ENCODE peak calls at places on chromosomes 12 and 14, in seven cellular contexts. One of them, this sample, is unnamed.

GRCh38 chr12:16348435-16349131 is 1.1 kb downstream of the MGST1 start:
- DNase-seq in tibial artery: no peak
- DNase-seq in HFFc6: no peak
- DNase-seq in cardiac fibroblast: peak
- DNase-seq in WERI-Rb-1: no peak
- DNase-seq in A549: peak
- DNase-seq in heart left ventricle: no peak
- DNase-seq in this sample: no peak

GRCh38 chr12:114168061-114168460 is 201.9 kb upstream of the RBM19 start:
- DNase-seq in tibial artery: no peak
- DNase-seq in HFFc6: peak
- DNase-seq in cardiac fibroblast: peak
- DNase-seq in WERI-Rb-1: no peak
- DNase-seq in A549: no peak
- DNase-seq in heart left ventricle: no peak
- DNase-seq in this sample: peak

GRCh38 chr14:99579903-99580570 is 24.0 kb downstream of the CCDC85C start:
- DNase-seq in tibial artery: no peak
- DNase-seq in HFFc6: peak
- DNase-seq in cardiac fibroblast: peak
- DNase-seq in WERI-Rb-1: peak
- DNase-seq in A549: peak
- DNase-seq in heart left ventricle: no peak
- DNase-seq in this sample: peak

GRCh38 chr14:51365241-51365940 is 125.3 kb downstream of the TMX1 start:
- DNase-seq in tibial artery: no peak
- DNase-seq in HFFc6: no peak
- DNase-seq in cardiac fibroblast: peak
- DNase-seq in WERI-Rb-1: no peak
- DNase-seq in A549: no peak
- DNase-seq in heart left ventricle: no peak
- DNase-seq in this sample: no peak

GRCh38 chr12:108840605-108841328 is 16.6 kb downstream of the SSH1 start:
- DNase-seq in tibial artery: no peak
- DNase-seq in HFFc6: peak
- DNase-seq in cardiac fibroblast: no peak
- DNase-seq in WERI-Rb-1: no peak
- DNase-seq in A549: no peak
- DNase-seq in heart left ventricle: no peak
- DNase-seq in this sample: peak

GRCh38 chr14:77316872-77317271 is 3.8 kb downstream of the POMT2 start:
- DNase-seq in tibial artery: no peak
- DNase-seq in HFFc6: no peak
- DNase-seq in cardiac fibroblast: no peak
- DNase-seq in WERI-Rb-1: no peak
- DNase-seq in A549: no peak
- DNase-seq in heart left ventricle: no peak
- DNase-seq in this sample: no peak

GRCh38 chr12:102169922-102170698 is 27.5 kb downstream of the PMCH start:
- DNase-seq in tibial artery: no peak
- DNase-seq in HFFc6: peak
- DNase-seq in cardiac fibroblast: peak
- DNase-seq in WERI-Rb-1: peak
- DNase-seq in A549: peak
- DNase-seq in heart left ventricle: no peak
- DNase-seq in this sample: peak

GRCh38 chr14:100586153-100586519 is 1.1 kb downstream of the BEGAIN start:
- DNase-seq in tibial artery: peak
- DNase-seq in HFFc6: no peak
- DNase-seq in cardiac fibroblast: no peak
- DNase-seq in WERI-Rb-1: no peak
- DNase-seq in A549: no peak
- DNase-seq in heart left ventricle: peak
- DNase-seq in this sample: no peak

GRCh38 chr12:53758081-53758769 is 6.4 kb upstream of the CISTR start:
- DNase-seq in tibial artery: no peak
- DNase-seq in HFFc6: no peak
- DNase-seq in cardiac fibroblast: no peak
- DNase-seq in WERI-Rb-1: no peak
- DNase-seq in A549: no peak
- DNase-seq in heart left ventricle: no peak
- DNase-seq in this sample: no peak

GRCh38 chr12:62435337-62436163 is 31.1 kb upstream of the MON2 start:
- DNase-seq in tibial artery: peak
- DNase-seq in HFFc6: peak
- DNase-seq in cardiac fibroblast: peak
- DNase-seq in WERI-Rb-1: peak
- DNase-seq in A549: peak
- DNase-seq in heart left ventricle: peak
- DNase-seq in this sample: peak

GRCh38 chr14:55131782-55132181 is 2.7 kb downstream of the LGALS3 start:
- DNase-seq in tibial artery: no peak
- DNase-seq in HFFc6: no peak
- DNase-seq in cardiac fibroblast: peak
- DNase-seq in WERI-Rb-1: no peak
- DNase-seq in A549: peak
- DNase-seq in heart left ventricle: peak
- DNase-seq in this sample: no peak

GRCh38 chr12:15011162-15011561 is 38.3 kb downstream of the PDE6H start:
- DNase-seq in tibial artery: no peak
- DNase-seq in HFFc6: no peak
- DNase-seq in cardiac fibroblast: no peak
- DNase-seq in WERI-Rb-1: no peak
- DNase-seq in A549: peak
- DNase-seq in heart left ventricle: no peak
- DNase-seq in this sample: no peak

GRCh38 chr12:13161172-13161571 is 35.4 kb upstream of the EMP1 start:
- DNase-seq in tibial artery: no peak
- DNase-seq in HFFc6: no peak
- DNase-seq in cardiac fibroblast: no peak
- DNase-seq in WERI-Rb-1: no peak
- DNase-seq in A549: no peak
- DNase-seq in heart left ventricle: no peak
- DNase-seq in this sample: no peak

GRCh38 chr12:27434673-27435565 is 11.6 kb upstream of the SMCO2 start:
- DNase-seq in tibial artery: no peak
- DNase-seq in HFFc6: no peak
- DNase-seq in cardiac fibroblast: no peak
- DNase-seq in WERI-Rb-1: no peak
- DNase-seq in A549: no peak
- DNase-seq in heart left ventricle: no peak
- DNase-seq in this sample: peak

GRCh38 chr12:75724913-75725312 is 213.5 kb upstream of the KRR1 start:
- DNase-seq in tibial artery: no peak
- DNase-seq in HFFc6: peak
- DNase-seq in cardiac fibroblast: peak
- DNase-seq in WERI-Rb-1: peak
- DNase-seq in A549: peak
- DNase-seq in heart left ventricle: peak
- DNase-seq in this sample: peak

GRCh38 chr12:76633415-76633814 is 73.8 kb upstream of the OSBPL8 start:
- DNase-seq in tibial artery: no peak
- DNase-seq in HFFc6: no peak
- DNase-seq in cardiac fibroblast: no peak
- DNase-seq in WERI-Rb-1: no peak
- DNase-seq in A549: no peak
- DNase-seq in heart left ventricle: peak
- DNase-seq in this sample: no peak

GRCh38 chr14:69363964-69364363 is 34.1 kb downstream of the ERH start:
- DNase-seq in tibial artery: no peak
- DNase-seq in HFFc6: no peak
- DNase-seq in cardiac fibroblast: no peak
- DNase-seq in WERI-Rb-1: no peak
- DNase-seq in A549: no peak
- DNase-seq in heart left ventricle: no peak
- DNase-seq in this sample: no peak

GRCh38 chr14:106875503-106875902 is 1349.1 kb downstream of the TMEM121 start:
- DNase-seq in tibial artery: no peak
- DNase-seq in HFFc6: no peak
- DNase-seq in cardiac fibroblast: no peak
- DNase-seq in WERI-Rb-1: peak
- DNase-seq in A549: no peak
- DNase-seq in heart left ventricle: no peak
- DNase-seq in this sample: no peak
- TF ChIP-seq CTCF in tibial artery: no peak
- TF ChIP-seq CTCF in HFFc6: no peak
- TF ChIP-seq CTCF in cardiac fibroblast: peak
- TF ChIP-seq CTCF in WERI-Rb-1: peak
- TF ChIP-seq CTCF in A549: no peak
- TF ChIP-seq CTCF in heart left ventricle: peak
- TF ChIP-seq CTCF in this sample: no peak

GRCh38 chr12:69649529-69649928 is 38.8 kb upstream of the LRRC10 start:
- DNase-seq in tibial artery: no peak
- DNase-seq in HFFc6: no peak
- DNase-seq in cardiac fibroblast: peak
- DNase-seq in WERI-Rb-1: no peak
- DNase-seq in A549: peak
- DNase-seq in heart left ventricle: no peak
- DNase-seq in this sample: no peak
- TF ChIP-seq CTCF in tibial artery: no peak
- TF ChIP-seq CTCF in HFFc6: no peak
- TF ChIP-seq CTCF in cardiac fibroblast: no peak
- TF ChIP-seq CTCF in WERI-Rb-1: no peak
- TF ChIP-seq CTCF in A549: peak
- TF ChIP-seq CTCF in heart left ventricle: no peak
- TF ChIP-seq CTCF in this sample: no peak

GRCh38 chr14:96938946-96939345 is 141.8 kb downstream of the VRK1 start:
- DNase-seq in tibial artery: no peak
- DNase-seq in HFFc6: no peak
- DNase-seq in cardiac fibroblast: no peak
- DNase-seq in WERI-Rb-1: no peak
- DNase-seq in A549: no peak
- DNase-seq in heart left ventricle: no peak
- DNase-seq in this sample: no peak
- TF ChIP-seq CTCF in tibial artery: no peak
- TF ChIP-seq CTCF in HFFc6: peak
- TF ChIP-seq CTCF in cardiac fibroblast: peak
- TF ChIP-seq CTCF in WERI-Rb-1: peak
- TF ChIP-seq CTCF in A549: no peak
- TF ChIP-seq CTCF in heart left ventricle: no peak
- TF ChIP-seq CTCF in this sample: no peak

GRCh38 chr12:65879878-65880277 is 55.6 kb downstream of the HMGA2 start:
- DNase-seq in tibial artery: no peak
- DNase-seq in HFFc6: peak
- DNase-seq in cardiac fibroblast: peak
- DNase-seq in WERI-Rb-1: no peak
- DNase-seq in A549: no peak
- DNase-seq in heart left ventricle: no peak
- DNase-seq in this sample: peak

GRCh38 chr12:65877836-65878235 is 53.6 kb downstream of the HMGA2 start:
- DNase-seq in tibial artery: no peak
- DNase-seq in HFFc6: no peak
- DNase-seq in cardiac fibroblast: no peak
- DNase-seq in WERI-Rb-1: no peak
- DNase-seq in A549: no peak
- DNase-seq in heart left ventricle: no peak
- DNase-seq in this sample: no peak

GRCh38 chr12:65875635-65876034 is 51.4 kb downstream of the HMGA2 start:
- DNase-seq in tibial artery: no peak
- DNase-seq in HFFc6: peak
- DNase-seq in cardiac fibroblast: peak
- DNase-seq in WERI-Rb-1: no peak
- DNase-seq in A549: no peak
- DNase-seq in heart left ventricle: no peak
- DNase-seq in this sample: peak

GRCh38 chr12:65876898-65877721 is 52.8 kb downstream of the HMGA2 start:
- DNase-seq in tibial artery: no peak
- DNase-seq in HFFc6: no peak
- DNase-seq in cardiac fibroblast: peak
- DNase-seq in WERI-Rb-1: no peak
- DNase-seq in A549: no peak
- DNase-seq in heart left ventricle: no peak
- DNase-seq in this sample: peak

GRCh38 chr12:65878540-65878939 is 54.3 kb downstream of the HMGA2 start:
- DNase-seq in tibial artery: no peak
- DNase-seq in HFFc6: peak
- DNase-seq in cardiac fibroblast: peak
- DNase-seq in WERI-Rb-1: no peak
- DNase-seq in A549: peak
- DNase-seq in heart left ventricle: no peak
- DNase-seq in this sample: no peak
- TF ChIP-seq CTCF in tibial artery: peak
- TF ChIP-seq CTCF in HFFc6: peak
- TF ChIP-seq CTCF in cardiac fibroblast: peak
- TF ChIP-seq CTCF in WERI-Rb-1: peak
- TF ChIP-seq CTCF in A549: peak
- TF ChIP-seq CTCF in heart left ventricle: no peak
- TF ChIP-seq CTCF in this sample: peak

This sample was measured in astrocyte of the spinal cord.